ENCODE peak calls at places on chromosome 12, in seven cellular contexts. Q, A, W, S, B, K and L are unnamed samples.

GRCh38 chr12:12872934-12873275 is 18.5 kb upstream of the GPRC5A start:
- DNase-seq in Q (no peak), A (no peak), W (no peak), S (no peak), B (no peak), K (no peak), L (no peak)

GRCh38 chr12:132006056-132006680 is 56.4 kb downstream of the EP400 start:
- DNase-seq in Q (no peak), A (no peak), W (peak; percentile 3), S (no peak), B (no peak), K (peak; percentile 72), L (no peak)

GRCh38 chr12:124867389-124867930 is 3.8 kb upstream of the SCARB1 start:
- DNase-seq in Q (no peak), A (peak; percentile 20), W (peak; percentile 75), S (no peak), B (no peak), K (peak; percentile 29), L (no peak)

GRCh38 chr12:1836854-1837411 is 16.6 kb downstream of the LRTM2 start:
- DNase-seq in Q (peak; percentile 36), A (no peak), W (no peak), S (no peak), B (no peak), K (no peak), L (no peak)

GRCh38 chr12:41663487-41664258 is 475.6 kb downstream of the PDZRN4 start:
- DNase-seq in Q (no peak), A (no peak), W (peak; percentile 6), S (no peak), B (no peak), K (peak; percentile 17), L (peak; percentile 9)

GRCh38 chr12:109098142-109098652 is 800 bp downstream of the UNG start:
- DNase-seq in Q (no peak), A (peak; percentile 73), W (peak; percentile 86), S (no peak), B (no peak), K (peak; percentile 66), L (no peak)

GRCh38 chr12:130104596-130105253 is 57.5 kb upstream of the FZD10 start:
- DNase-seq in Q (no peak), A (no peak), W (no peak), S (no peak), B (no peak), K (no peak), L (no peak)

GRCh38 chr12:103441437-103442186 is 54.2 kb downstream of the C12orf42 start:
- DNase-seq in Q (no peak), A (peak; percentile 25), W (no peak), S (no peak), B (no peak), K (no peak), L (no peak)

GRCh38 chr12:52010152-52010622 is 3.4 kb downstream of the TAMALIN start:
- DNase-seq in Q (no peak), A (peak; percentile 52), W (peak; percentile 98), S (peak; percentile 81), B (no peak), K (peak; percentile 80), L (peak; percentile 86)

GRCh38 chr12:127108360-127109215 is 1158.4 kb upstream of the TMEM132C start:
- DNase-seq in Q (peak; percentile 64), A (peak; percentile 44), W (peak; percentile 38), S (peak; percentile 24), B (peak; percentile 17), K (peak; percentile 64), L (no peak)

GRCh38 chr12:92828565-92828964 is 100.5 kb downstream of the EEA1 start:
- DNase-seq in Q (no peak), A (no peak), W (no peak), S (no peak), B (no peak), K (no peak), L (no peak)

GRCh38 chr12:52201520-52201839 is 9.7 kb upstream of the KRT80 start:
- DNase-seq in Q (no peak), A (no peak), W (no peak), S (no peak), B (no peak), K (no peak), L (no peak)

GRCh38 chr12:4960030-4960429 is 50.3 kb downstream of the KCNA1 start:
- DNase-seq in Q (no peak), A (no peak), W (no peak), S (no peak), B (no peak), K (no peak), L (no peak)

GRCh38 chr12:124837958-124838803 is 25.5 kb downstream of the SCARB1 start:
- DNase-seq in Q (peak; percentile 74), A (peak; percentile 93), W (peak; percentile 97), S (no peak), B (no peak), K (peak; percentile 99), L (no peak)

GRCh38 chr12:55060970-55061543 is 41.3 kb downstream of the NEUROD4 start:
- DNase-seq in Q (no peak), A (no peak), W (no peak), S (no peak), B (no peak), K (no peak), L (no peak)

GRCh38 chr12:3122841-3123678 is 45.9 kb downstream of the TSPAN9 start:
- DNase-seq in Q (no peak), A (no peak), W (peak; percentile 79), S (peak; percentile 13), B (no peak), K (peak; percentile 77), L (peak; percentile 86)

GRCh38 chr12:3249081-3249800 is 172.1 kb downstream of the TSPAN9 start:
- DNase-seq in Q (no peak), A (no peak), W (no peak), S (no peak), B (no peak), K (no peak), L (no peak)

GRCh38 chr12:76927170-76927784 is 48.5 kb upstream of the CSRP2 start:
- DNase-seq in Q (peak; percentile 43), A (peak; percentile 24), W (peak; percentile 72), S (peak; percentile 85), B (no peak), K (peak; percentile 55), L (peak; percentile 74)

GRCh38 chr12:24014853-24015590 is 65.6 kb upstream of the SOX5 start:
- DNase-seq in Q (no peak), A (no peak), W (no peak), S (no peak), B (no peak), K (no peak), L (no peak)

GRCh38 chr12:62716866-62717477 is 218.0 kb downstream of the PPM1H start:
- DNase-seq in Q (peak; percentile 53), A (no peak), W (no peak), S (no peak), B (no peak), K (no peak), L (no peak)

GRCh38 chr12:40632933-40633332 is 59.3 kb upstream of the CNTN1 start:
- DNase-seq in Q (no peak), A (no peak), W (no peak), S (no peak), B (no peak), K (no peak), L (no peak)

GRCh38 chr12:43069768-43070221 is 480.2 kb upstream of the PRICKLE1 start:
- DNase-seq in Q (no peak), A (no peak), W (peak; percentile 72), S (no peak), B (no peak), K (no peak), L (no peak)

GRCh38 chr12:65670775-65671174 is 153.5 kb upstream of the HMGA2 start:
- DNase-seq in Q (no peak), A (no peak), W (no peak), S (no peak), B (no peak), K (peak; percentile 29), L (no peak)

GRCh38 chr12:125989716-125990115 is 924.5 kb downstream of the AACS start:
- DNase-seq in Q (no peak), A (no peak), W (no peak), S (no peak), B (no peak), K (no peak), L (no peak)

GRCh38 chr12:125988545-125988944 is 923.3 kb downstream of the AACS start:
- DNase-seq in Q (no peak), A (no peak), W (no peak), S (no peak), B (no peak), K (no peak), L (no peak)

GRCh38 chr12:125983094-125983783 is 918.0 kb downstream of the AACS start:
- DNase-seq in Q (peak; percentile 93), A (peak; percentile 9), W (no peak), S (no peak), B (peak; percentile 81), K (no peak), L (no peak)

GRCh38 chr12:125981610-125982253 is 916.5 kb downstream of the AACS start:
- DNase-seq in Q (no peak), A (no peak), W (no peak), S (no peak), B (no peak), K (no peak), L (no peak)

GRCh38 chr12:125983784-125984510 is 918.7 kb downstream of the AACS start:
- DNase-seq in Q (peak; percentile 38), A (no peak), W (no peak), S (no peak), B (peak; percentile 30), K (no peak), L (no peak)
- TF ChIP-seq CTCF in Q (no peak), A (no peak), W (no peak), S (no peak), B (no peak), K (no peak), L (no peak)

GRCh38 chr12:108063192-108063591 is 65.9 kb upstream of the WSCD2 start:
- DNase-seq in Q (no peak), A (no peak), W (peak; percentile 18), S (no peak), B (no peak), K (peak; percentile 2), L (peak; percentile 52)
- TF ChIP-seq CTCF in Q (peak; percentile 14), A (no peak), W (peak; percentile 28), S (peak; percentile 84), B (peak; percentile 49), K (peak; percentile 41), L (peak; percentile 85)

GRCh38 chr12:86837246-86837645 is 581.1 kb upstream of the MGAT4C start:
- DNase-seq in Q (no peak), A (no peak), W (no peak), S (no peak), B (no peak), K (no peak), L (no peak)

GRCh38 chr12:86834217-86834616 is 578.0 kb upstream of the MGAT4C start:
- DNase-seq in Q (no peak), A (no peak), W (no peak), S (no peak), B (no peak), K (no peak), L (no peak)

GRCh38 chr12:86838264-86838663 is 582.1 kb upstream of the MGAT4C start:
- DNase-seq in Q (no peak), A (no peak), W (no peak), S (no peak), B (no peak), K (no peak), L (no peak)

GRCh38 chr12:86838709-86839108 is 582.5 kb upstream of the MGAT4C start:
- DNase-seq in Q (no peak), A (no peak), W (peak; percentile 36), S (no peak), B (no peak), K (no peak), L (no peak)
- TF ChIP-seq CTCF in Q (no peak), A (no peak), W (no peak), S (no peak), B (no peak), K (no peak), L (no peak)

GRCh38 chr12:113005759-113006158 is 27.4 kb downstream of the OAS2 start:
- DNase-seq in Q (peak; percentile 20), A (no peak), W (peak; percentile 9), S (no peak), B (no peak), K (peak; percentile 3), L (peak; percentile 13)
- TF ChIP-seq CTCF in Q (peak; percentile 36), A (no peak), W (peak; percentile 35), S (no peak), B (peak; percentile 48), K (peak; percentile 39), L (peak; percentile 60)